ENCODE peak calls at places on chromosomes 7 and 10, in ten cellular contexts. T is stimulated activated CD4-positive, alpha-beta T cell treated with anti-CD3 and anti-CD28 coated beads, Interleukin-4, amount 100 ng/mL, for 4 hours; I is astrocyte of the cerebellum; C is fibroblast of mammary gland; S is HCT116; G is LoVo; D is HFFc6; F is NCI-H774; X is iPS-NIHi11; Z is HS-5. A is an unnamed sample.

GRCh38 chr10:18254086-18254485 is 113.9 kb downstream of the CACNB2 start:
- DNase-seq in G (no peak), I (no peak), X (no peak), C (peak), S (no peak), T (no peak), Z (no peak), D (no peak), F (no peak), A (no peak)

GRCh38 chr10:32600317-32600716 is 154.4 kb downstream of the CCDC7 start:
- DNase-seq in D (no peak), S (no peak), I (no peak), X (no peak), Z (no peak), C (no peak), G (no peak), T (no peak), F (no peak), A (no peak)

GRCh38 chr7:42247301-42247700 is 10.3 kb upstream of the GLI3 start:
- DNase-seq in C (peak), D (peak), F (no peak), G (no peak), Z (no peak), S (no peak), I (peak), X (no peak), T (no peak), A (peak)

GRCh38 chr10:124093076-124093773 is at the start of gene CHST15:
- DNase-seq in I (peak), S (peak), D (peak), Z (peak), X (peak), F (no peak), G (no peak), C (peak), T (no peak), A (peak)

GRCh38 chr10:92290076-92290836 is 622 bp downstream of the CPEB3 start:
- DNase-seq in G (peak), X (peak), S (peak), Z (peak), T (peak), F (peak), I (peak), D (peak), C (peak), A (peak)

GRCh38 chr7:150404172-150404784 is 25.1 kb downstream of the ZNF775 start:
- DNase-seq in G (no peak), I (no peak), F (no peak), S (no peak), Z (no peak), X (no peak), T (no peak), D (no peak), C (peak), A (no peak)

GRCh38 chr7:87933953-87934698 is at the start of gene ADAM22:
- DNase-seq in I (peak), S (peak), D (peak), T (peak), Z (peak), G (peak), C (peak), X (peak), F (peak), A (peak)

GRCh38 chr7:2157473-2158279 is 75.1 kb downstream of the MAD1L1 start:
- DNase-seq in I (peak), S (no peak), X (no peak), G (peak), Z (no peak), F (peak), C (peak), T (no peak), D (peak), A (peak)

GRCh38 chr10:77537720-77538373 is 99.8 kb downstream of the KCNMA1 start:
- DNase-seq in T (no peak), G (no peak), C (no peak), S (no peak), I (no peak), D (no peak), Z (no peak), F (no peak), X (peak), A (no peak)

GRCh38 chr10:55370021-55370420 is 569.0 kb upstream of the PCDH15 start:
- DNase-seq in C (peak), Z (peak), I (peak), S (no peak), X (no peak), D (no peak), F (peak), T (no peak), G (no peak), A (peak)

GRCh38 chr10:68871731-68872342 is 29.3 kb upstream of the DDX50 start:
- DNase-seq in F (peak), T (no peak), G (no peak), X (peak), I (peak), D (peak), Z (no peak), S (no peak), C (peak), A (peak)

GRCh38 chr7:143126146-143126545 is 5.7 kb upstream of the PIP start:
- DNase-seq in G (no peak), X (no peak), F (no peak), S (no peak), C (peak), D (no peak), Z (peak), I (no peak), T (no peak), A (peak)

GRCh38 chr7:73828107-73828803 is 2.5 kb upstream of the CLDN4 start:
- DNase-seq in I (no peak), C (peak), G (peak), X (no peak), Z (no peak), S (peak), F (peak), T (no peak), D (peak), A (peak)

GRCh38 chr10:129056734-129057689 is 410.0 kb upstream of the MGMT start:
- DNase-seq in D (no peak), X (no peak), G (no peak), F (no peak), Z (no peak), T (no peak), I (no peak), C (no peak), S (no peak), A (no peak)

GRCh38 chr7:149471289-149471953 is 10.6 kb upstream of the ZNF777 start:
- DNase-seq in G (no peak), C (no peak), X (no peak), Z (no peak), I (no peak), F (no peak), T (no peak), D (no peak), S (no peak), A (no peak)

GRCh38 chr7:141073173-141073640 is 657 bp upstream of the TMEM178B start:
- DNase-seq in X (peak), G (no peak), T (no peak), F (peak), S (no peak), D (no peak), C (peak), I (no peak), Z (no peak), A (peak)

GRCh38 chr10:17123062-17123661 is 6.4 kb downstream of the CUBN start:
- DNase-seq in Z (no peak), D (peak), S (no peak), F (no peak), I (peak), G (no peak), C (peak), T (no peak), X (no peak), A (peak)

GRCh38 chr7:110921478-110922210 is 169.3 kb upstream of the LRRN3 start:
- DNase-seq in S (no peak), F (no peak), D (peak), X (no peak), Z (no peak), I (peak), C (peak), G (no peak), T (no peak), A (no peak)

GRCh38 chr10:53403688-53404087 is 631.1 kb upstream of the MBL2 start:
- DNase-seq in D (no peak), T (no peak), Z (peak), X (no peak), I (no peak), F (peak), C (no peak), G (no peak), S (no peak), A (peak)

GRCh38 chr7:7219216-7219615 is 36.9 kb downstream of the C1GALT1 start:
- DNase-seq in Z (no peak), G (no peak), D (no peak), I (no peak), T (no peak), S (no peak), F (no peak), C (peak), X (no peak), A (no peak)

GRCh38 chr10:43252166-43252784 is 14.6 kb downstream of the RASGEF1A start:
- DNase-seq in G (no peak), I (no peak), X (no peak), S (no peak), F (no peak), C (no peak), T (no peak), Z (no peak), D (no peak), A (no peak)

GRCh38 chr10:118753331-118753730 is 1.4 kb downstream of the CACUL1 start:
- DNase-seq in D (no peak), F (no peak), C (peak), T (no peak), X (no peak), Z (no peak), I (no peak), S (no peak), G (no peak), A (peak)

GRCh38 chr10:44306147-44306710 is 78.7 kb downstream of the CXCL12 start:
- DNase-seq in T (no peak), C (peak), F (no peak), D (peak), Z (peak), I (no peak), S (no peak), X (no peak), G (no peak), A (peak)

GRCh38 chr7:30923774-30924413 is 12.2 kb downstream of the AQP1 start:
- DNase-seq in G (no peak), D (no peak), T (no peak), C (no peak), Z (no peak), X (peak), S (no peak), F (no peak), I (no peak), A (no peak)

GRCh38 chr10:47374611-47375536 is 9.2 kb downstream of the ZNF488 start:
- DNase-seq in X (no peak), T (no peak), I (peak), G (no peak), S (no peak), C (peak), D (peak), F (no peak), Z (no peak), A (peak)

GRCh38 chr7:128284102-128284501 is 43.0 kb downstream of the LEP start:
- DNase-seq in S (no peak), I (no peak), D (no peak), X (no peak), F (no peak), T (no peak), Z (no peak), G (no peak), C (no peak), A (no peak)

GRCh38 chr10:105974803-105975456 is 1189.6 kb downstream of the SORCS1 start:
- DNase-seq in F (no peak), C (peak), X (peak), G (peak), S (no peak), D (no peak), Z (no peak), I (peak), T (no peak), A (no peak)

GRCh38 chr10:75995720-75996119 is 564.3 kb downstream of the LRMDA start:
- DNase-seq in Z (no peak), T (no peak), F (no peak), I (no peak), G (no peak), S (no peak), C (no peak), D (no peak), X (no peak), A (no peak)

A was measured in brain microvascular endothelial cell.